ENCODE peak calls at places on chromosome 16, in seven cellular contexts. K, D, O, S, E, R and H are unnamed samples.
A peak's percentile ranks its signal among the peaks of the same experiment; 100 is the strongest.

GRCh38 chr16:79580465-79581200 is 19.9 kb downstream of the MAF start:
- DNase-seq in K (no peak), D (no peak), O (no peak), S (no peak), E (no peak), R (no peak), H (no peak)

GRCh38 chr16:14511798-14512131 is 118.3 kb downstream of the PARN start:
- DNase-seq in K (no peak), D (peak; percentile 44), O (no peak), S (no peak), E (no peak), R (no peak), H (no peak)

GRCh38 chr16:19757026-19757425 is 39.0 kb downstream of the IQCK start:
- DNase-seq in K (no peak), D (peak; percentile 13), O (no peak), S (no peak), E (no peak), R (no peak), H (no peak)

GRCh38 chr16:59878479-59878878 is 1144.4 kb upstream of the GOT2 start:
- DNase-seq in K (no peak), D (peak; percentile 94), O (no peak), S (no peak), E (no peak), R (no peak), H (no peak)

GRCh38 chr16:13527332-13527731 is 392.6 kb upstream of the ERCC4 start:
- DNase-seq in K (no peak), D (no peak), O (no peak), S (no peak), E (no peak), R (no peak), H (no peak)

GRCh38 chr16:89593841-89594240 is 18.3 kb downstream of the CPNE7 start:
- DNase-seq in K (no peak), D (no peak), O (peak; percentile 48), S (peak; percentile 62), E (no peak), R (no peak), H (no peak)

GRCh38 chr16:86577314-86577971 is 906 bp upstream of the FOXL1 start:
- DNase-seq in K (no peak), D (peak; percentile 52), O (no peak), S (no peak), E (no peak), R (no peak), H (peak; percentile 69)

GRCh38 chr16:85750827-85751641 is at the start of gene C16orf74:
- DNase-seq in K (no peak), D (peak; percentile 83), O (no peak), S (no peak), E (no peak), R (peak; percentile 61), H (no peak)

GRCh38 chr16:14002416-14002815 is 68.7 kb upstream of the MRTFB start:
- DNase-seq in K (no peak), D (peak; percentile 29), O (no peak), S (no peak), E (no peak), R (no peak), H (no peak)